ENCODE peak calls at places on chromosome 1, in five cellular contexts. M is Panc1; K is HEK293T; Q is effector memory CD8-positive, alpha-beta T cell; B is endodermal cell. U is an unnamed sample.

GRCh38 chr1:116482490-116482889 is 88.3 kb downstream of the CD58 start:
- DNase-seq in M (no peak), K (no peak), Q (no peak), B (no peak), U (no peak)

GRCh38 chr1:11355594-11356467 is 82.8 kb downstream of the UBIAD1 start:
- DNase-seq in M (no peak), K (no peak), Q (no peak), B (peak), U (no peak)

GRCh38 chr1:31934706-31935629 is 3.2 kb downstream of the PTP4A2 start:
- DNase-seq in M (no peak), K (peak), Q (no peak), B (no peak), U (peak)

GRCh38 chr1:72283204-72284083 is 1.1 kb upstream of the NEGR1 start:
- DNase-seq in M (peak), K (peak), Q (no peak), B (peak), U (peak)

GRCh38 chr1:206836111-206836510 is 29.3 kb upstream of the IL20 start:
- DNase-seq in M (no peak), K (no peak), Q (no peak), B (no peak), U (no peak)

GRCh38 chr1:193412748-193413147 is 226.3 kb upstream of the B3GALT2 start:
- DNase-seq in M (no peak), K (no peak), Q (no peak), B (no peak), U (no peak)

GRCh38 chr1:209965996-209966395 is 28.0 kb downstream of the SYT14 start:
- DNase-seq in M (no peak), K (no peak), Q (no peak), B (no peak), U (no peak)

GRCh38 chr1:184553845-184554244 is 167.0 kb downstream of the C1orf21 start:
- DNase-seq in M (no peak), K (no peak), Q (no peak), B (no peak), U (no peak)